ENCODE peak calls at places on chromosomes 3 and 15, in eight cellular contexts. M is stimulated activated CD4-positive, alpha-beta T cell treated with anti-CD3 and anti-CD28 coated beads, Interleukin-4, amount 100 ng/mL, for 1 hour; N is stimulated activated CD8-positive, alpha-beta memory T cell treated with anti-CD3 and anti-CD28 coated beads, Interleukin-7, amount 100 ng/mL, for 4 hours; J is DMS79; L is fibroblast of lung; B is AG09319; O is GM23248; Z is HTR-8/SVneo. G is an unnamed sample.

GRCh38 chr15:84715442-84716035 is 400 bp downstream of the SEC11A start:
- DNase-seq in J (no peak), N (no peak), B (no peak), Z (no peak), O (peak), L (peak), M (peak), G (no peak)

GRCh38 chr3:165640970-165641369 is 196.3 kb downstream of the BCHE start:
- DNase-seq in L (no peak), O (no peak), B (no peak), Z (no peak), M (no peak), J (no peak), N (no peak), G (no peak)

GRCh38 chr3:51123531-51123930 is 261.6 kb upstream of the MANF start:
- DNase-seq in B (no peak), J (no peak), Z (no peak), O (no peak), L (no peak), M (no peak), N (no peak), G (no peak)

GRCh38 chr3:1883489-1883888 is 215.2 kb upstream of the CNTN4 start:
- DNase-seq in J (no peak), O (no peak), N (no peak), B (no peak), M (no peak), Z (peak), L (no peak), G (no peak)

GRCh38 chr3:38026856-38027255 is 2.6 kb downstream of the PLCD1 start:
- DNase-seq in N (no peak), B (no peak), O (no peak), M (no peak), L (no peak), Z (no peak), J (no peak), G (no peak)

GRCh38 chr15:62912808-62913207 is 129.7 kb upstream of the TPM1 start:
- DNase-seq in N (no peak), Z (no peak), J (no peak), B (no peak), M (no peak), L (no peak), O (no peak), G (no peak)

GRCh38 chr3:169404491-169404890 is 259.0 kb downstream of the MECOM start:
- DNase-seq in L (no peak), Z (no peak), J (no peak), O (no peak), M (no peak), B (no peak), N (no peak), G (no peak)

GRCh38 chr3:190694335-190695001 is 168.0 kb downstream of the GMNC start:
- DNase-seq in M (no peak), J (no peak), B (no peak), O (no peak), Z (no peak), L (no peak), N (no peak), G (no peak)

GRCh38 chr3:159926573-159926972 is 62.1 kb upstream of the IL12A start:
- DNase-seq in N (no peak), J (no peak), Z (no peak), B (no peak), M (no peak), O (no peak), L (no peak), G (no peak)

GRCh38 chr3:172020763-172021162 is 18.6 kb upstream of the FNDC3B start:
- DNase-seq in L (no peak), O (no peak), J (no peak), Z (no peak), M (no peak), B (no peak), N (no peak), G (no peak)

GRCh38 chr3:85576091-85576690 is 617.4 kb downstream of the CADM2 start:
- DNase-seq in M (peak), O (peak), N (no peak), L (peak), Z (peak), B (peak), J (no peak), G (no peak)

GRCh38 chr3:85433334-85433733 is 474.5 kb downstream of the CADM2 start:
- DNase-seq in L (peak), J (no peak), N (no peak), O (no peak), B (no peak), Z (no peak), M (no peak), G (no peak)

GRCh38 chr3:162992741-162993140 is 1496.1 kb downstream of the OTOL1 start:
- DNase-seq in B (no peak), N (no peak), L (no peak), O (no peak), J (no peak), M (no peak), Z (no peak), G (no peak)

GRCh38 chr3:57840445-57840844 is 84.3 kb downstream of the SLMAP start:
- DNase-seq in L (no peak), J (no peak), N (no peak), M (no peak), B (no peak), Z (no peak), O (no peak), G (no peak)

GRCh38 chr15:39153058-39153457 is 427.8 kb upstream of the THBS1 start:
- DNase-seq in O (no peak), J (no peak), Z (no peak), M (no peak), L (no peak), N (no peak), B (no peak), G (no peak)

GRCh38 chr3:54349231-54349647 is 226.9 kb downstream of the CACNA2D3 start:
- DNase-seq in L (peak), Z (no peak), B (no peak), M (no peak), O (no peak), N (no peak), J (no peak), G (no peak)

GRCh38 chr3:119323401-119324107 is 29.4 kb downstream of the ARHGAP31 start:
- DNase-seq in O (no peak), N (peak), B (no peak), J (no peak), M (peak), Z (no peak), L (no peak), G (no peak)

GRCh38 chr3:169999433-169999832 is 32.8 kb downstream of the SEC62 start:
- DNase-seq in M (no peak), O (peak), Z (no peak), J (no peak), N (no peak), L (no peak), B (no peak), G (no peak)

GRCh38 chr3:49359623-49360022 is 1.5 kb upstream of the GPX1 start:
- DNase-seq in O (peak), L (peak), Z (no peak), M (no peak), N (no peak), B (no peak), J (no peak), G (no peak)

GRCh38 chr3:159208080-159208479 is 406.2 kb downstream of the MFSD1 start:
- DNase-seq in Z (no peak), B (no peak), J (no peak), N (no peak), O (no peak), L (peak), M (no peak), G (no peak)

GRCh38 chr3:133996251-133996661 is 33.5 kb downstream of the SLCO2A1 start:
- DNase-seq in M (no peak), Z (no peak), J (peak), B (no peak), L (peak), N (no peak), O (no peak), G (no peak)

GRCh38 chr3:170007031-170007663 is 30.6 kb upstream of the GPR160 start:
- DNase-seq in N (no peak), L (peak), B (peak), J (no peak), O (peak), Z (no peak), M (no peak), G (peak)

GRCh38 chr3:72270072-72270611 is 485.2 kb upstream of the PROK2 start:
- DNase-seq in N (no peak), Z (peak), J (no peak), L (peak), M (no peak), B (peak), O (peak), G (no peak)

GRCh38 chr3:160038862-160039562 is 50.4 kb downstream of the IL12A start:
- DNase-seq in J (peak), O (peak), M (peak), Z (no peak), L (peak), B (no peak), N (no peak), G (peak)

GRCh38 chr3:51941798-51942602 is at the start of the genes PARP3 and RRP9:
- DNase-seq in M (peak), L (peak), N (peak), Z (peak), J (peak), O (peak), B (peak), G (peak)

GRCh38 chr3:155835341-155836071 is 18.7 kb downstream of the SLC33A1 start:
- DNase-seq in Z (no peak), O (no peak), M (no peak), N (no peak), L (no peak), B (no peak), J (no peak), G (no peak)

GRCh38 chr15:86328658-86329057 is 249.0 kb downstream of the AGBL1 start:
- DNase-seq in Z (no peak), O (no peak), B (no peak), J (no peak), L (no peak), M (no peak), N (no peak), G (no peak)

GRCh38 chr15:87368511-87368910 is 888.0 kb downstream of the NTRK3 start:
- DNase-seq in N (no peak), J (peak), O (peak), B (no peak), L (peak), M (no peak), Z (no peak), G (no peak)

GRCh38 chr3:105860649-105861048 is 8.2 kb downstream of the CBLB start:
- DNase-seq in L (no peak), Z (no peak), O (no peak), J (no peak), B (no peak), M (no peak), N (no peak), G (no peak)

GRCh38 chr15:20348900-20349773 is 192.5 kb downstream of the GOLGA6L6 start:
- DNase-seq in J (no peak), M (peak), Z (no peak), L (no peak), O (no peak), B (no peak), N (no peak), G (no peak)

GRCh38 chr3:106332884-106333283 is 464.1 kb upstream of the CBLB start:
- DNase-seq in M (peak), J (no peak), B (no peak), L (peak), N (peak), Z (peak), O (no peak), G (no peak)

GRCh38 chr3:32238027-32238815 is at the start of gene CMTM8:
- DNase-seq in B (no peak), J (no peak), Z (peak), O (peak), N (peak), L (peak), M (peak), G (peak)

GRCh38 chr15:41554915-41555314 is 4.1 kb upstream of the TYRO3 start:
- DNase-seq in M (no peak), O (no peak), L (no peak), Z (no peak), N (no peak), B (no peak), J (no peak), G (no peak)

GRCh38 chr3:98359993-98360675 is 6.5 kb downstream of the OR5K4 start:
- DNase-seq in L (no peak), M (no peak), Z (no peak), J (no peak), N (no peak), B (no peak), O (no peak), G (no peak)

GRCh38 chr3:122786067-122786466 is 7.6 kb downstream of the HSPBAP1 start:
- DNase-seq in O (peak), L (peak), Z (no peak), N (no peak), B (no peak), J (no peak), M (no peak), G (no peak)